ENCODE peak calls at places on chromosomes 5 and 9, in ten cellular contexts. Q is lung, S is cardiac muscle cell, X is psoas muscle, L is HCT116, N is right atrium auricular region, D is spleen, H is left lung, R is body of pancreas, J is H1. M is an unnamed sample. For H3K9me3, the result is how much of the 10 kb centered on the place peaks cover.

GRCh38 chr9:88303785-88304495 is 84.3 kb upstream of the SPIN1 start:
- DNase-seq in Q (no peak), S (no peak), X (no peak), L (no peak), N (no peak), D (no peak), H (no peak), R (no peak), J (no peak), M (no peak)

GRCh38 chr5:79495311-79495710 is 18.6 kb downstream of the HOMER1 start:
- DNase-seq in Q (no peak), S (no peak), X (no peak), L (no peak), N (no peak), D (no peak), H (no peak), R (peak), J (no peak), M (no peak)

GRCh38 chr5:172959824-172960799 is 888 bp downstream of the RPL26L1 start:
- DNase-seq in Q (no peak), S (no peak), X (no peak), L (no peak), N (no peak), D (peak), H (no peak), R (no peak), J (no peak), M (no peak)

GRCh38 chr5:88952344-88952743 is 69.4 kb upstream of the MEF2C start:
- DNase-seq in Q (no peak), S (peak), X (no peak), L (peak), N (no peak), D (no peak), H (no peak), R (no peak), J (no peak), M (no peak)

GRCh38 chr9:111438576-111439235 is 45.5 kb downstream of the ECPAS start:
- DNase-seq in Q (no peak), S (peak), X (no peak), L (no peak), N (no peak), D (no peak), H (no peak), R (peak), J (no peak), M (no peak)

GRCh38 chr9:16213781-16214515 is 656.5 kb downstream of the BNC2 start:
- DNase-seq in Q (peak), S (peak), X (peak), L (no peak), N (peak), D (no peak), H (no peak), R (peak), J (no peak), M (no peak)

GRCh38 chr5:2212481-2212880 is 329.8 kb upstream of the IRX4 start:
- DNase-seq in Q (no peak), S (no peak), X (no peak), L (no peak), N (no peak), D (no peak), H (no peak), R (no peak), J (no peak), M (no peak)

GRCh38 chr9:133519693-133520092 is 5.1 kb downstream of the MYMK start:
- DNase-seq in Q (no peak), S (peak), X (no peak), L (no peak), N (no peak), D (no peak), H (no peak), R (no peak), J (no peak), M (no peak)

GRCh38 chr9:133524679-133525228 is at the start of gene MYMK:
- DNase-seq in Q (no peak), S (no peak), X (no peak), L (no peak), N (no peak), D (no peak), H (peak), R (no peak), J (no peak), M (no peak)

GRCh38 chr5:1542755-1543154 is 19.0 kb upstream of the LPCAT1 start:
- DNase-seq in Q (peak), S (peak), X (peak), L (peak), N (peak), D (no peak), H (peak), R (peak), J (no peak), M (no peak)

GRCh38 chr5:142618125-142618524 is 67.8 kb downstream of the FGF1 start:
- DNase-seq in Q (no peak), S (peak), X (no peak), L (no peak), N (no peak), D (no peak), H (no peak), R (no peak), J (no peak), M (no peak)

GRCh38 chr5:6377121-6377520 is 1.2 kb downstream of the MED10 start:
- DNase-seq in Q (no peak), S (peak), X (no peak), L (no peak), N (peak), D (no peak), H (no peak), R (no peak), J (no peak), M (no peak)

GRCh38 chr9:129671519-129671918 is 6.1 kb downstream of the PRRX2 start:
- DNase-seq in Q (no peak), S (no peak), X (no peak), L (no peak), N (no peak), D (no peak), H (peak), R (no peak), J (no peak), M (no peak)

GRCh38 chr9:79572891-79573696 is 1.3 kb downstream of the TLE4 start:
- DNase-seq in Q (peak), S (peak), X (peak), L (no peak), N (no peak), D (peak), H (peak), R (peak), J (peak), M (peak)

GRCh38 chr5:65032250-65032649 is 263.5 kb downstream of the CWC27 start:
- DNase-seq in Q (no peak), S (peak), X (peak), L (no peak), N (peak), D (no peak), H (no peak), R (no peak), J (no peak), M (no peak)

GRCh38 chr5:37283214-37283820 is 34.1 kb upstream of the CPLANE1 start:
- DNase-seq in Q (no peak), S (no peak), X (no peak), L (no peak), N (no peak), D (no peak), H (no peak), R (no peak), J (no peak), M (no peak)

GRCh38 chr5:1722877-1723276 is 76.8 kb downstream of the MRPL36 start:
- DNase-seq in Q (peak), S (no peak), X (no peak), L (no peak), N (peak), D (no peak), H (no peak), R (no peak), J (peak), M (no peak)

GRCh38 chr5:74408150-74409043 is 232.1 kb downstream of the ENC1 start:
- DNase-seq in Q (no peak), S (peak), X (no peak), L (no peak), N (no peak), D (no peak), H (no peak), R (no peak), J (no peak), M (no peak)

GRCh38 chr5:43210570-43210969 is 18.5 kb downstream of the NIM1K start:
- DNase-seq in Q (no peak), S (no peak), X (no peak), L (no peak), N (no peak), D (no peak), H (no peak), R (no peak), J (no peak), M (no peak)

GRCh38 chr5:148842161-148842560 is 15.8 kb downstream of the ADRB2 start:
- DNase-seq in Q (no peak), S (no peak), X (no peak), L (no peak), N (no peak), D (no peak), H (no peak), R (no peak), J (no peak), M (no peak)

GRCh38 chr5:148841519-148841918 is 15.1 kb downstream of the ADRB2 start:
- DNase-seq in Q (no peak), S (no peak), X (no peak), L (no peak), N (no peak), D (no peak), H (no peak), R (no peak), J (no peak), M (no peak)

GRCh38 chr5:148838357-148838756 is 11.9 kb downstream of the ADRB2 start:
- DNase-seq in Q (no peak), S (no peak), X (no peak), L (no peak), N (no peak), D (no peak), H (no peak), R (no peak), J (no peak), M (no peak)

GRCh38 chr5:148839960-148840359 is 13.5 kb downstream of the ADRB2 start:
- DNase-seq in Q (no peak), S (no peak), X (no peak), L (no peak), N (no peak), D (no peak), H (no peak), R (no peak), J (no peak), M (no peak)

DNA sequence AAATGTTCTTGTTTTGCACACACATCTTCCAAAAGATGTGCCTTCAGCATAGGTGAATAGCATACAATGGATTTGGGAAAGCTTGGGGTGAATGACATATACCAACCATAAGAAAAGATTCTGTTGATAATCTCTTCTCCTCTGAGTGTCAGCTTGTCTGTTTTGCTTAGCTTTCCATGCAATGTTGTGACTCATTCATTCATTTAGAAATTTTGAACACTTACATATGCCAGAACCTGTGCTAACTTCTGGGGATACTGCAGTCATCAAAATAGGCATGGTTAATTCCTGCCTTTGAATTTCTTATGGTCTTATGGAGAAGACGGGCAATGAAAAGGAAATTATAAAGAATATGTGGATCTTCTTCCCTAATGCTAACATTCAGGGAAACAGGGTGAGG is 14.1 kb downstream of the ADRB2 start:
- DNase-seq in Q (no peak), S (no peak), X (no peak), L (no peak), N (no peak), D (no peak), H (no peak), R (no peak), J (no peak), M (no peak)
- TF ChIP-seq CTCF in Q (no peak), S (no peak), X (no peak), L (no peak), N (no peak), D (no peak), H (no peak), R (no peak), J (no peak), M (no peak)

GRCh38 chr5:81286059-81286617 is 15.2 kb upstream of the ZCCHC9 start:
- DNase-seq in Q (no peak), S (no peak), X (no peak), L (no peak), N (no peak), D (no peak), H (no peak), R (no peak), J (no peak), M (no peak)

GRCh38 chr5:81288021-81288433 is 13.4 kb upstream of the ZCCHC9 start:
- DNase-seq in Q (no peak), S (no peak), X (no peak), L (no peak), N (no peak), D (no peak), H (no peak), R (no peak), J (no peak), M (no peak)

GRCh38 chr5:81292130-81292529 is 9.3 kb upstream of the ZCCHC9 start:
- DNase-seq in Q (no peak), S (no peak), X (no peak), L (no peak), N (no peak), D (no peak), H (no peak), R (no peak), J (no peak), M (no peak)

GRCh38 chr5:81290146-81290545 is 11.2 kb upstream of the ZCCHC9 start:
- DNase-seq in Q (no peak), S (no peak), X (no peak), L (no peak), N (no peak), D (no peak), H (no peak), R (no peak), J (no peak), M (no peak)
- H3K4me3 ChIP-seq in Q (no peak), S (no peak), X (no peak), L (no peak), N (no peak), D (no peak), H (no peak), R (no peak), J (no peak), M (no peak)

DNA sequence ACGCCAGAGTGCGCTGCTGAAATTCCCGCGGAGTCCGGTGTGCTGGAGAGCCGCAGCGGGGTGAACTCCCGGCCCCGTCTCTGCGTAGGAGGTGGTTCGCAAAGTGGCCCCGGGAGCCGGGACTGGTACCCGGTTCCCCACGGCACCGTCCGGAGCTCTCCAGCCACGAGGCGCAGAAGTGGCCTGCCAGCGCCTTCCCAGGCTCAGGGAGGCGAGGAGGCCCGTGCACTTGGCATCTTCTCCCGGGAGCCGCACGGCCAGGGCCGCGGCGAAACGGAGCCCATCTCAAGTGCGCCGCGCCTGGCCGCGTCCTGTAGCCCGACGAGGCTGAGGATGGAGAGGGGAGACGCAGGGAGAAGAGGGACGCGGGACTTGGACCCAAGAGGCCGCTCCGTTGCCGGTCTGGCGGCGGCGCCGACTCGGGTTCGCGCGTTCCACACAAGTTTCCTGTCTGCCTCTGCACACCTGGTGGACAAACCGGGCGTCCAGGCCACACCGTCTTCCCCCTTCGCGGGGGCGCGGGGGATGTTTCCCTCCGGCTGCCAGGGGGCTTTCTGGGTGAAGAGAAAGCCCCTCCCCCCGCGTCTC is 1.0 kb upstream of the IRX1 start:
- DNase-seq in Q (peak), S (no peak), X (no peak), L (no peak), N (no peak), D (no peak), H (peak), R (no peak), J (peak), M (no peak)
- H3K9me3 ChIP-seq in Q (under half), S (under half), X (under half), L (under half), N (under half), D (under half), H (under half), R (under half), J (under half), M (under half)

GRCh38 chr5:66223637-66224036 is 79.5 kb downstream of the SREK1 start:
- DNase-seq in Q (no peak), S (peak), X (no peak), L (peak), N (no peak), D (no peak), H (no peak), R (no peak), J (no peak), M (peak)
- TF ChIP-seq CTCF in Q (no peak), S (peak), X (no peak), L (peak), N (no peak), D (no peak), H (no peak), R (no peak), J (peak), M (peak)

DNA sequence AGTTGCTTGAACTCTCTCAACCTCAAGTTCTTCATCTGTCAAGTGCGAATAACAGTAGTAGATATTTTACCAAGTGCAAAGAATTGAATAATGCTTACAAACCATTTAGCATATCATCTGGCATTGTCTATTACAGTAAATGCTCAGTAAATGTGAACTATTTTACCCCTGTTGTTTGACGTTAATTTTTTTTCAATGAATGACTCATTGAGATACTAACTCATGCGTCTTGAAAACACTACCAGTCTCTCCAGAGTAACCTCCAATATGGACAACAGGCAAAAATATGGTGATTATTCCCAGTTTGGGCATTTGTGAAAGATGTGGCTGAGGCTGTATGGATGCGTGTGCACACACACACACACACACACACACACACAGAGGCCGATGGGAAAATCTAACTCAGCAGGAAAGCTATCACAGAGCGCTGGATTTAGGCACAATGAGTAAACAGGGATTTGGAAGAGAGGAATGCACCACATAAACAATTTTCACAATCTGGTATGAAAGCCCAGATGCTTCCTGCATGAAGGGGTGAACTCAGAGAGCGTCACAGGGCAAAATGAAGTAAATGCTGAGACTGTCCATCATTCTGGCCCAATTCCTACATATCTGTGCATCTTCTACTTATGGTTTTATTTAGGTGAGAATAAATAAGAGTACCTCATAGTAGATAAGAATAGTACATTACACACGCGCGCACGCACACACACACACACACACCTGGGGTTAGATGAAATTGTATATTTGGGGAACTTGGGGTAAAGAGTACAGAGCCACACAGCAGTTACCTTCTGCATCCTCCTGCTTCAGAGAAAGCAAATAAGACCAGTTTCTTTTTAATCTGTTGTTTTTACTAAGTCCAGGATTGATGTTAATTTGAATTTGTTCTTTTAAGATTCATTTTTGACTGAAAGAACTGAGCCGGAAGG is 128.7 kb downstream of the PALM2AKAP2 start:
- DNase-seq in Q (no peak), S (peak), X (no peak), L (no peak), N (no peak), D (no peak), H (no peak), R (no peak), J (no peak), M (no peak)
- H3K4me3 ChIP-seq in Q (no peak), S (no peak), X (no peak), L (no peak), N (no peak), D (no peak), H (no peak), R (no peak), J (no peak), M (no peak)

GRCh38 chr9:69071059-69071458 is 35.5 kb downstream of the FXN start:
- DNase-seq in Q (no peak), S (peak), X (no peak), L (no peak), N (no peak), D (no peak), H (no peak), R (no peak), J (no peak), M (no peak)

GRCh38 chr9:69074801-69075200 is 39.2 kb downstream of the FXN start:
- DNase-seq in Q (no peak), S (no peak), X (no peak), L (no peak), N (no peak), D (no peak), H (no peak), R (no peak), J (no peak), M (no peak)

GRCh38 chr9:69070201-69070600 is 34.6 kb downstream of the FXN start:
- DNase-seq in Q (no peak), S (no peak), X (no peak), L (no peak), N (no peak), D (no peak), H (no peak), R (no peak), J (no peak), M (no peak)

GRCh38 chr9:69076550-69076949 is 41.0 kb downstream of the FXN start:
- DNase-seq in Q (no peak), S (peak), X (no peak), L (no peak), N (no peak), D (no peak), H (no peak), R (no peak), J (no peak), M (no peak)

GRCh38 chr9:69073103-69073502 is 37.6 kb downstream of the FXN start:
- DNase-seq in Q (no peak), S (no peak), X (no peak), L (no peak), N (no peak), D (no peak), H (no peak), R (no peak), J (no peak), M (no peak)
- H3K9me3 ChIP-seq in Q (under half), S (under half), X (under half), L (under half), N (under half), D (under half), H (under half), R (under half), J (under half), M (under half)

GRCh38 chr5:135878156-135878620 is 17.5 kb downstream of the IL9 start:
- DNase-seq in Q (no peak), S (no peak), X (peak), L (no peak), N (no peak), D (no peak), H (no peak), R (no peak), J (no peak), M (no peak)

GRCh38 chr5:135880801-135881200 is 14.8 kb downstream of the IL9 start:
- DNase-seq in Q (no peak), S (no peak), X (no peak), L (no peak), N (peak), D (no peak), H (no peak), R (no peak), J (no peak), M (no peak)

GRCh38 chr5:135881244-135881643 is 14.4 kb downstream of the IL9 start:
- DNase-seq in Q (no peak), S (no peak), X (no peak), L (no peak), N (peak), D (no peak), H (no peak), R (no peak), J (no peak), M (no peak)

GRCh38 chr5:135879591-135879990 is 16.1 kb downstream of the IL9 start:
- DNase-seq in Q (no peak), S (no peak), X (no peak), L (no peak), N (no peak), D (no peak), H (no peak), R (no peak), J (no peak), M (no peak)

GRCh38 chr5:135880278-135880677 is 15.4 kb downstream of the IL9 start:
- DNase-seq in Q (no peak), S (no peak), X (no peak), L (peak), N (no peak), D (no peak), H (no peak), R (no peak), J (peak), M (no peak)
- TF ChIP-seq CTCF in Q (no peak), S (peak), X (no peak), L (peak), N (no peak), D (no peak), H (no peak), R (no peak), J (peak), M (peak)

GRCh38 chr9:14719231-14719923 is 3.2 kb downstream of the CER1 start:
- DNase-seq in Q (no peak), S (no peak), X (no peak), L (no peak), N (no peak), D (no peak), H (no peak), R (no peak), J (no peak), M (no peak)

GRCh38 chr9:14723301-14723700 is 768 bp upstream of the CER1 start:
- DNase-seq in Q (no peak), S (no peak), X (no peak), L (no peak), N (no peak), D (no peak), H (no peak), R (no peak), J (no peak), M (no peak)

GRCh38 chr9:14722391-14723035 is at the start of gene CER1:
- DNase-seq in Q (no peak), S (no peak), X (no peak), L (no peak), N (no peak), D (no peak), H (no peak), R (no peak), J (peak), M (no peak)
- H3K4me3 ChIP-seq in Q (no peak), S (no peak), X (no peak), L (no peak), N (no peak), D (no peak), H (no peak), R (no peak), J (no peak), M (no peak)

GRCh38 chr5:178981381-178981780 is 13.7 kb downstream of the GRM6 start:
- DNase-seq in Q (no peak), S (no peak), X (no peak), L (no peak), N (no peak), D (peak), H (peak), R (no peak), J (no peak), M (no peak)
- H3K9me3 ChIP-seq in Q (under half), S (under half), X (under half), L (under half), N (under half), D (half or more), H (under half), R (half or more), J (half or more), M (under half)